ENCODE peak calls at places on chromosomes 4 and X, in four cellular contexts. R is breast epithelium, E is uterus, O is fibroblast of lung. N is an unnamed sample.

GRCh38 chr4:87781569-87781968 is 17.8 kb upstream of the IBSP start:
- DNase-seq in R (no peak), E (no peak), O (no peak), N (no peak)

GRCh38 chrX:120499301-120500097 is 30.4 kb upstream of the LAMP2 start:
- DNase-seq in R (no peak), E (peak), O (peak), N (no peak)

GRCh38 chr4:108571027-108571569 is 49.3 kb upstream of the RPL34 start:
- DNase-seq in R (no peak), E (no peak), O (peak), N (no peak)

GRCh38 chr4:159127745-159128518 is 25.1 kb downstream of the RAPGEF2 start:
- DNase-seq in R (no peak), E (no peak), O (no peak), N (no peak)

GRCh38 chr4:13659341-13660070 is 32.0 kb upstream of the BOD1L1 start:
- DNase-seq in R (no peak), E (no peak), O (no peak), N (no peak)

GRCh38 chrX:151391722-151392121 is 5.3 kb upstream of the VMA21 start:
- DNase-seq in R (no peak), E (no peak), O (no peak), N (no peak)

GRCh38 chrX:19670321-19670750 is 155.0 kb upstream of the MAP3K15 start:
- DNase-seq in R (no peak), E (peak), O (peak), N (no peak)

GRCh38 chr4:3239998-3240920 is 8.7 kb upstream of the MSANTD1 start:
- DNase-seq in R (no peak), E (no peak), O (no peak), N (no peak)

GRCh38 chr4:118281611-118282442 is 71.0 kb downstream of the PRSS12 start:
- DNase-seq in R (no peak), E (no peak), O (peak), N (no peak)

GRCh38 chr4:182877326-182877883 is 39.8 kb downstream of the DCTD start:
- DNase-seq in R (no peak), E (no peak), O (no peak), N (no peak)
- TF ChIP-seq CTCF in R (no peak), E (no peak), O (no peak), N (no peak)

DNA sequence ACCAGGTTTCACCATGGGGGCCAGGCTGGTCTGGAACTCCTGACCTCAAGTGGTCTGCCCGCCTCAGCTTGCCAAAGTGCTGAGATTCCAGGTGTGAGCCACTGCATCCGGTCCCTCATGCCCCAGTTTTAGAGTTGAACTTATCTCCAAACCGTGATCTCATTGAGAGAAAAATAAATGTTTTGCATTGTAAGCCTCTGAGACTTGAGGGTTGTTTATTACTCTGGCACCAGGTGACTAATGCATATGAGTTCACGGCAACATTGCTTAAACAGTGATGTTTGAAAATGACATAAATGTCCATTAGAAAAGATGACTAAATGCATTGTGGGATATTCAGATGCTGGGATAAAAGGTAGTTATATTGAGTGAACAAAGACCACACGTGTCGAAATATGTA is 22.9 kb upstream of the FAT1 start:
- DNase-seq in R (no peak), E (no peak), O (no peak), N (no peak)
- TF ChIP-seq CTCF in R (no peak), E (no peak), O (no peak), N (no peak)

GRCh38 chrX:135544338-135544948 is 24.0 kb downstream of the INTS6L start:
- DNase-seq in R (no peak), E (no peak), O (no peak), N (no peak)

GRCh38 chrX:135549519-135549918 is 29.1 kb downstream of the INTS6L start:
- DNase-seq in R (no peak), E (no peak), O (no peak), N (no peak)

GRCh38 chrX:135543924-135544323 is 23.5 kb downstream of the INTS6L start:
- DNase-seq in R (no peak), E (no peak), O (no peak), N (no peak)
- TF ChIP-seq CTCF in R (no peak), E (no peak), O (no peak), N (no peak)

DNA sequence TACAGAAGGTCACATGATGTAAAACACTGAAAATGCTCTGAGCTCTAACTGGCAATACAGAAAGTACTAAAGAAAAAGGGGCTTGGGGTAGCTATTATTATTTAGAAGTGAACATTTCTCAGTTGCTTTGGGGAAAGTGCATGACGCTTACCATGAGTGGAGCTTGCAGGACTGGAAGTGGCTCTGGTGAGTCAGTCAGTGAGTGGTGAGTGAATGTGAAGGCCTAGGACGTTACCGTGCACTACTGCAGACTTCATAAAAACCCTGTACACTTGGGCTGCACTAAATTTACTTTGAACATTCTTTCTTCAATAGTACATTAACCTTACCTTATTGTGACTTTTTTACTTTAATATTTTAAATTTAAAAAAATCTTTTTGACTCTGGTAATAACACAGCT is 89.3 kb upstream of the ENPP6 start:
- DNase-seq in R (no peak), E (no peak), O (no peak), N (no peak)
- TF ChIP-seq CTCF in R (no peak), E (no peak), O (no peak), N (no peak)

DNA sequence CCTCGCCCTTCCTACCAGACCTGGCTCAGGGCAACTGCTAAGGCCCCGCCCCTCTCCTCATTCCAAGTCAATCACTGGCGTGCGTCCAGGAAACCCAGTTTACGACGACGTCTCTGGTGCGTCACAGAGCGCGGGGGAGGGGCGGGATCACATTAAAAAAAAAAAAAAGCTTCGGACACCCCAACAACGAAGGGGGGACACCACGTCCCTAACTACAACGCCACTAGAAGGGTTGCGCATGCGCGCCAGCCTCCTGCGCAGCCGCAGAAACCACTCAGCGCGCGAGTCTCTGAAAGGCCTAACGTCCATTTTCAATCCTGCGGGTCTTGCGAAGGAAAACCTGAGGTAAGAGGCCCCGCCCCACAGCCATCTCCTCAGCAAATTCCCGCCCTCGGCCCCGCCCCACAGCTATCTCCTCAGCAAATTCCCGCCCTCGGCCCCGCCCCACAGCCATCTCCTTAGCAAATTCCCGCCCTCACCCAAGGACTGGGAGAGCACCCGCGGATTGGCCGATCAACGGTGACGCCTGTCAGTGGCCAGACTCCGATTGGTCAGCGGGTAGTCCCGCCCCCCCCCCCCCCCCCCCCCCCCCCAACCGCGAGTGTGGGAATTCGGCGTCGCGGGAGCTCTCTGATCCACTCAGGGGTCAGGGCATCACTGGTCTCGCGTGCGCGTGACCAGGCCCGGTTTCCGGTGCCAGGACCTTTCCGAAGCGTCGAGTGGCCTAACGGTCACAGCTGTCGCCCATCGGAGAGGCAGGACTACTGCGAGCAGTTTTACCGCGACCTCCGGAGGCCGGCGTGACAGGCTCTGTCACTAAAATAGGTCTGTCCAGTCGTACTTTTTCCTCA is at the start of gene SCML1:
- DNase-seq in R (peak), E (peak), O (peak), N (peak)
- TF ChIP-seq CTCF in R (no peak), E (no peak), O (no peak), N (no peak)

GRCh38 chrX:97175147-97175546 is 291.4 kb downstream of the RPA4 start:
- DNase-seq in R (no peak), E (no peak), O (no peak), N (no peak)
- TF ChIP-seq CTCF in R (no peak), E (no peak), O (no peak), N (no peak)

GRCh38 chrX:107449490-107450175 is at the start of gene FRMPD3:
- DNase-seq in R (no peak), E (no peak), O (no peak), N (no peak)

GRCh38 chrX:107450823-107451509 is 1.5 kb downstream of the FRMPD3 start:
- DNase-seq in R (no peak), E (no peak), O (no peak), N (no peak)

GRCh38 chrX:107447642-107448041 is 1.8 kb upstream of the FRMPD3 start:
- DNase-seq in R (no peak), E (no peak), O (no peak), N (no peak)

GRCh38 chrX:107451754-107452153 is 2.3 kb downstream of the FRMPD3 start:
- DNase-seq in R (no peak), E (no peak), O (no peak), N (no peak)

GRCh38 chrX:107448625-107449468 is 605 bp upstream of the FRMPD3 start:
- DNase-seq in R (no peak), E (peak), O (no peak), N (no peak)
- TF ChIP-seq CTCF in R (no peak), E (peak), O (no peak), N (no peak)

DNA sequence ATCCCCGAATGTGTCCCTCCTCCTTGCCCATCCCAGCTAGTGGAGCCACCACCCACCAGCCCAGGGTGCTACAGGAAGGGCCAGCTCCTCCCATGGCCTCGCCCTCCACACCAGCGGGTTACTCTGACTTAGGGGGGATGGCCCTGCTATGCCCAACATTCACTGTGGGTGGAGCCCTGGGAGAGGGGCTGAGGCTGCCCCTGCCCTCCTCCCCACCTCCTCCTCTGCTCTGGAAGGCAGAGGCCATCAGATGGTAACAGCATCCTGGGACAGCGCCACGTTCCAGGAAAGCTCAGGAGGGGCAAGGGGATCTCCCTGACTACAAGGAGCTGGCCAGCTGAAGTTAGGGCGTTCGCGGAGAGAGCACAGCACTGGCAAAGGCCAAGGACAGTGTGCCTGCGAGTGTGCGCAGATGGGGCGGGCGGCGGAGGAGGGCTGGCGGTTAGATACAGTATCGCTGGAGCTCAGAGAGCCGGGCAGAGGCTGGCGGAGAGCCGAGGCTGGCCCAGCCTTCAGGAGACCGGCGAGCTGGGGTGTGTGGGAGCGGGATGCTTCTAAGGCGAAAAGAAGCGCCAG is 1.5 kb downstream of the JAKMIP1 start:
- DNase-seq in R (no peak), E (no peak), O (peak), N (no peak)
- TF ChIP-seq CTCF in R (no peak), E (no peak), O (no peak), N (no peak)

DNA sequence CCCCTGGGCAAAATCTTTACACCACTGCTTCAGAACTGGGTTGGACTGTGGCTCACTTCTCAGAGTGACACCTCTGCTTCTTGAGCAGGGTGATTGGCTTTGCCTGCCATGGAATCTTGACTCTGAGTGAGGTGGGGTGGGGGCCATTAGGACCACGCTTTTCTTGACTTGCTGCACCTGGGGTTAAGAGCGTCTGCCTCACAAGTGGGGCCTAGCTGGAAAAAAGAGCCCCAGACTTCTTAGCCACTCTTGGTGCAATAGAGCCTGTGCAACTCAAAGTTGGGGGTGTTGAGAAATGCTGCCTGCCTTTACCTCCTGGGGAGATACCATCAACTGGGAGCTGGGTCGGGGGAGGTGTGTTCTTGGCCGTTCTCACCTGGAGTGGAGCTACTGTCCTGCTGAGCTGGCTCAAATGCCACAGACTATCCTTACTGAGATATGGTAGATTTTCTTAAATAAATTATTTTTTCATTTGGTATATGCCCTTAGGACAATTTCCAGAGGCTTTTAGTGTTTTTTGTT is 23.5 kb downstream of the USP9X start:
- DNase-seq in R (no peak), E (no peak), O (no peak), N (no peak)
- TF ChIP-seq CTCF in R (no peak), E (no peak), O (no peak), N (no peak)